ENCODE peak calls at places on chromosomes 2 and 18, in five cellular contexts. Q is HepG2, W is K562, L is GM12878, P is H1. R is an unnamed sample.

GRCh38 chr2:66684289-66684688 is 249.4 kb downstream of the MEIS1 start:
- DNase-seq in Q (no peak), W (no peak), L (no peak), P (no peak), R (no peak)

GRCh38 chr18:48238206-48238605 is 171.0 kb downstream of the ZBTB7C start:
- DNase-seq in Q (no peak), W (no peak), L (no peak), P (no peak), R (no peak)

GRCh38 chr2:106163948-106164580 is 30.0 kb downstream of the UXS1 start:
- DNase-seq in Q (no peak), W (no peak), L (no peak), P (no peak), R (no peak)

GRCh38 chr2:56227811-56228210 is 44.0 kb downstream of the CCDC85A start:
- DNase-seq in Q (no peak), W (no peak), L (no peak), P (no peak), R (no peak)

GRCh38 chr2:54787270-54787669 is 63.8 kb downstream of the EML6 start:
- DNase-seq in Q (no peak), W (no peak), L (no peak), P (no peak), R (no peak)

GRCh38 chr2:219832904-219833303 is 205.5 kb downstream of the SLC4A3 start:
- DNase-seq in Q (no peak), W (no peak), L (no peak), P (no peak), R (no peak)

GRCh38 chr2:152627010-152627957 is 90.0 kb downstream of the PRPF40A start:
- DNase-seq in Q (no peak), W (no peak), L (no peak), P (no peak), R (peak; percentile 18)

GRCh38 chr2:198545411-198545810 is 741.0 kb downstream of the PLCL1 start:
- DNase-seq in Q (no peak), W (no peak), L (no peak), P (no peak), R (no peak)

GRCh38 chr2:10839813-10840212 is 27.2 kb upstream of the PDIA6 start:
- DNase-seq in Q (no peak), W (no peak), L (no peak), P (no peak), R (no peak)

GRCh38 chr2:113980946-113981345 is 91.1 kb downstream of the ACTR3 start:
- DNase-seq in Q (no peak), W (no peak), L (no peak), P (no peak), R (no peak)

GRCh38 chr2:102336502-102336945 is 19.1 kb upstream of the IL18R1 start:
- DNase-seq in Q (no peak), W (no peak), L (no peak), P (no peak), R (no peak)

GRCh38 chr2:12303181-12304030 is 413.3 kb upstream of the TRIB2 start:
- DNase-seq in Q (no peak), W (no peak), L (no peak), P (no peak), R (no peak)

GRCh38 chr2:72561621-72562318 is 264.1 kb downstream of the EXOC6B start:
- DNase-seq in Q (peak; percentile 48), W (no peak), L (no peak), P (no peak), R (no peak)

GRCh38 chr2:230864122-230864604 is 579 bp upstream of the ITM2C start:
- DNase-seq in Q (no peak), W (no peak), L (no peak), P (no peak), R (no peak)

GRCh38 chr18:67410671-67411070 is 105.8 kb downstream of the DSEL start:
- DNase-seq in Q (no peak), W (no peak), L (no peak), P (no peak), R (no peak)

GRCh38 chr2:213086566-213086965 is 64.8 kb downstream of the IKZF2 start:
- DNase-seq in Q (no peak), W (no peak), L (no peak), P (peak; percentile 13), R (no peak)

GRCh38 chr2:127680706-127681287 is 5.5 kb upstream of the LIMS2 start:
- DNase-seq in Q (no peak), W (no peak), L (no peak), P (no peak), R (no peak)

GRCh38 chr2:40751981-40752380 is 300.1 kb upstream of the SLC8A1 start:
- DNase-seq in Q (no peak), W (no peak), L (no peak), P (no peak), R (no peak)

GRCh38 chr2:152815634-152816257 is 97.3 kb downstream of the ARL6IP6 start:
- DNase-seq in Q (no peak), W (no peak), L (no peak), P (no peak), R (no peak)

GRCh38 chr18:10228380-10228779 is 226.1 kb upstream of the APCDD1 start:
- DNase-seq in Q (no peak), W (no peak), L (no peak), P (no peak), R (no peak)

GRCh38 chr2:19632327-19633040 is 269.3 kb downstream of the TTC32 start:
- DNase-seq in Q (no peak), W (no peak), L (no peak), P (no peak), R (no peak)

GRCh38 chr2:72035518-72036172 is 112.0 kb downstream of the CYP26B1 start:
- DNase-seq in Q (no peak), W (peak; percentile 11), L (no peak), P (no peak), R (no peak)

GRCh38 chr2:157746234-157746950 is 117.7 kb upstream of the ACVR1C start:
- DNase-seq in Q (no peak), W (no peak), L (no peak), P (no peak), R (no peak)

GRCh38 chr2:20349457-20350034 is 1.1 kb downstream of the PUM2 start:
- DNase-seq in Q (no peak), W (no peak), L (no peak), P (no peak), R (no peak)

GRCh38 chr18:39788395-39788794 is 2166.6 kb upstream of the PIK3C3 start:
- DNase-seq in Q (no peak), W (no peak), L (no peak), P (no peak), R (no peak)

GRCh38 chr2:42640261-42640660 is 71.8 kb downstream of the MTA3 start:
- DNase-seq in Q (no peak), W (no peak), L (no peak), P (no peak), R (no peak)

GRCh38 chr2:218397502-218398436 is 1.9 kb upstream of the CTDSP1 start:
- DNase-seq in Q (peak; percentile 90), W (peak; percentile 82), L (peak; percentile 46), P (no peak), R (peak; percentile 58)

GRCh38 chr2:206240335-206240734 is 34.1 kb upstream of the ZDBF2 start:
- DNase-seq in Q (no peak), W (no peak), L (no peak), P (no peak), R (no peak)

GRCh38 chr2:143949121-143949848 is 570.6 kb downstream of the ZEB2 start:
- DNase-seq in Q (no peak), W (no peak), L (no peak), P (no peak), R (no peak)

GRCh38 chr18:12376034-12376717 is 851 bp downstream of the AFG3L2 start:
- DNase-seq in Q (peak; percentile 35), W (no peak), L (no peak), P (no peak), R (no peak)

GRCh38 chr2:44429034-44429433 is 67.3 kb downstream of the CAMKMT start:
- DNase-seq in Q (peak; percentile 39), W (no peak), L (no peak), P (no peak), R (no peak)

GRCh38 chr2:128726221-128726620 is 407.6 kb upstream of the HS6ST1 start:
- DNase-seq in Q (no peak), W (no peak), L (no peak), P (no peak), R (no peak)
- H3K4me2 ChIP-seq in Q (no peak overlapping the region), W (no peak overlapping the region), L (no peak overlapping the region), P (no peak overlapping the region), R (no peak overlapping the region)

GRCh38 chr2:239839306-239839705 is 185.8 kb downstream of the NDUFA10 start:
- DNase-seq in Q (no peak), W (no peak), L (no peak), P (no peak), R (no peak)
- TF ChIP-seq SRF in Q (no peak), W (no peak), L (no peak), P (no peak), R (no peak)

GRCh38 chr2:46490521-46491141 is 11.3 kb downstream of the TMEM247 start:
- DNase-seq in Q (no peak), W (no peak), L (no peak), P (no peak), R (no peak)

GRCh38 chr2:46486441-46486840 is 7.1 kb downstream of the TMEM247 start:
- DNase-seq in Q (no peak), W (no peak), L (no peak), P (no peak), R (no peak)

GRCh38 chr2:46489430-46489829 is 10.1 kb downstream of the TMEM247 start:
- DNase-seq in Q (no peak), W (no peak), L (no peak), P (no peak), R (no peak)

GRCh38 chr2:46487667-46488333 is 8.4 kb downstream of the TMEM247 start:
- DNase-seq in Q (no peak), W (peak; percentile 48), L (no peak), P (no peak), R (no peak)

GRCh38 chr2:46488389-46488788 is 9.0 kb downstream of the TMEM247 start:
- DNase-seq in Q (no peak), W (no peak), L (no peak), P (no peak), R (no peak)
- H3K4me2 ChIP-seq in Q (no peak overlapping the region), W (no peak overlapping the region), L (no peak overlapping the region), P (no peak overlapping the region), R (peak overlapping the region; percentile 20)

GRCh38 chr2:189519631-189520387 is 60.8 kb downstream of the SLC40A1 start:
- DNase-seq in Q (no peak), W (no peak), L (no peak), P (no peak), R (no peak)
- TF ChIP-seq SRF in Q (no peak), W (no peak), L (no peak), P (no peak), R (no peak)